ENCODE peak calls at places on chromosomes 12 and 14, in ten cellular contexts. Y is transverse colon, R is stomach, H is A549, O is ovary, N is HepG2, L is suprapubic skin, U is SK-N-SH, G is sigmoid colon, V is esophagus muscularis mucosa. I is an unnamed sample.

GRCh38 chr12:123223241-123223668 is 9.7 kb downstream of the MPHOSPH9 start:
- DNase-seq in H (no peak), O (no peak), R (no peak), U (no peak), L (no peak), N (no peak), G (no peak), V (no peak), Y (peak; percentile 23), I (no peak)

GRCh38 chr12:113103756-113104450 is 31.7 kb downstream of the RASAL1 start:
- DNase-seq in U (peak; percentile 70), R (peak; percentile 36), V (no peak), Y (peak; percentile 32), G (no peak), O (no peak), L (no peak), H (peak; percentile 36), N (peak; percentile 27), I (no peak)

GRCh38 chr14:104496095-104496494 is 83.5 kb upstream of the C14orf180 start:
- DNase-seq in G (no peak), H (no peak), L (no peak), R (no peak), V (peak; percentile 55), O (no peak), U (no peak), N (no peak), Y (no peak), I (no peak)

GRCh38 chr14:87000071-87000470 is 992.9 kb downstream of the GALC start:
- DNase-seq in N (no peak), H (no peak), Y (no peak), G (no peak), R (no peak), U (no peak), V (no peak), L (no peak), O (no peak), I (no peak)

GRCh38 chr14:65302571-65303184 is 109.9 kb upstream of the FUT8 start:
- DNase-seq in Y (peak; percentile 46), L (no peak), R (peak; percentile 60), H (no peak), O (no peak), V (no peak), G (no peak), U (no peak), N (no peak), I (no peak)

GRCh38 chr14:91607322-91608047 is 97.4 kb upstream of the PPP4R3A start:
- DNase-seq in L (no peak), G (no peak), H (no peak), R (no peak), O (peak; percentile 23), V (no peak), Y (no peak), U (no peak), N (no peak), I (no peak)

GRCh38 chr14:75531256-75531655 is 9.0 kb downstream of the BATF start:
- DNase-seq in V (peak; percentile 74), U (no peak), L (no peak), Y (no peak), G (no peak), H (no peak), N (no peak), O (no peak), R (no peak), I (no peak)

GRCh38 chr12:43148711-43149110 is 403.3 kb downstream of the ADAMTS20 start:
- DNase-seq in Y (no peak), R (no peak), L (no peak), O (no peak), G (no peak), V (no peak), U (no peak), N (no peak), H (no peak), I (no peak)

GRCh38 chr14:75046899-75047298 is 4.4 kb downstream of the MLH3 start:
- DNase-seq in V (no peak), G (no peak), O (no peak), L (no peak), H (no peak), Y (no peak), U (no peak), R (no peak), N (no peak), I (no peak)

GRCh38 chr12:1127021-1127420 is 136.0 kb downstream of the ERC1 start:
- DNase-seq in G (no peak), O (no peak), U (no peak), V (no peak), R (no peak), L (no peak), Y (no peak), H (no peak), N (no peak), I (no peak)

GRCh38 chr14:31592619-31593018 is 31.4 kb downstream of the NUBPL start:
- DNase-seq in L (no peak), U (no peak), O (no peak), H (no peak), Y (no peak), N (no peak), R (no peak), G (no peak), V (no peak), I (no peak)

GRCh38 chr12:64608901-64609542 is 1.3 kb upstream of the RASSF3 start:
- DNase-seq in L (no peak), N (peak; percentile 58), R (no peak), U (peak; percentile 48), G (no peak), O (peak; percentile 26), Y (peak; percentile 67), V (no peak), H (peak; percentile 92), I (no peak)

GRCh38 chr12:81329088-81329487 is 251.2 kb downstream of the ACSS3 start:
- DNase-seq in V (no peak), O (no peak), R (no peak), H (peak; percentile 55), U (no peak), N (peak; percentile 42), L (no peak), Y (no peak), G (no peak), I (no peak)

DNA sequence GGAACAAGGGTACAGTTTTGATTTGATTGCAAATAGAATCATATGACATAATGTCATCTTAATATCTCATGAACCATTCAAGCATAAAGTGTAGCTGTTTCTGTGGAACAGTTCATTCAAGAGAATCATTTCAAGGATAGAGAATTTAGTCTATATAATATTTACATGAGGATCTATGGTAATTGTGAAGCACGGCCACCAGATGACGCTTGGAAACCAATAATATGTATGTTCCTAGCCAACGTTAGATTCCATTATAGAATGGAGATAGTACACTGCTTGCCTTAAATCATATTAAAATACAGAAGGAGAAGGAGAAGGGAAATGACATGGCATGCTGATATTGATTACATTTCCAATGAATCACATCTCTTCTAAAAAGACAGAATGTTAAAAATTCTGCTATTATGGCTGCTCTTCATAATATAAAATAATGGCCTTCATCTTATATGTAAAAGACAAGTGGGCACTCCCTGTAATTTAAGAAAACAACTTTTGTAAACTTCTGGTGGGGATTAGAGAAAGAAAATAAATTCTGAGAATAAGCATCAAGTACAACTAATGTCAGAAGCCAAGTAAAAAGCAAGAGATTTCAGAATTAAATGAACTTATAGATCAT is 351.0 kb downstream of the NAV3 start:
- DNase-seq in V (no peak), Y (peak; percentile 8), R (no peak), U (peak; percentile 1), G (no peak), L (no peak), O (no peak), N (peak; percentile 2), H (peak; percentile 65), I (no peak)
- TF ChIP-seq CTCF in V (no peak), Y (peak; percentile 34), R (no peak), U (peak; percentile 66), G (peak; percentile 43), L (no peak), O (no peak), N (peak; percentile 55), H (peak; percentile 85), I (no peak)

GRCh38 chr14:70801836-70802235 is 7.5 kb downstream of the MAP3K9 start:
- DNase-seq in O (no peak), L (no peak), H (no peak), Y (no peak), R (no peak), N (no peak), G (no peak), V (no peak), U (no peak), I (no peak)
- TF ChIP-seq EP300 in O (no peak), L (no peak), H (no peak), Y (no peak), R (no peak), N (no peak), G (no peak), V (no peak), U (no peak), I (no peak)

GRCh38 chr12:68617160-68617926 is 6.6 kb downstream of the RAP1B start:
- DNase-seq in O (no peak), U (no peak), V (no peak), N (no peak), H (no peak), G (no peak), R (no peak), Y (no peak), L (no peak), I (no peak)
- H3K4me1 ChIP-seq in O (peaks cover 21% of the 10 kb centered on the region), U (peaks cover 6% of the 10 kb centered on the region), V (peaks cover 100% of the 10 kb centered on the region), N (peaks cover 72% of the 10 kb centered on the region), H (peaks cover 79% of the 10 kb centered on the region), G (peaks cover 99% of the 10 kb centered on the region), R (peaks cover 71% of the 10 kb centered on the region), Y (peaks cover 93% of the 10 kb centered on the region), L (peaks cover 90% of the 10 kb centered on the region), I (no peaks in the 10 kb centered on the region)

DNA sequence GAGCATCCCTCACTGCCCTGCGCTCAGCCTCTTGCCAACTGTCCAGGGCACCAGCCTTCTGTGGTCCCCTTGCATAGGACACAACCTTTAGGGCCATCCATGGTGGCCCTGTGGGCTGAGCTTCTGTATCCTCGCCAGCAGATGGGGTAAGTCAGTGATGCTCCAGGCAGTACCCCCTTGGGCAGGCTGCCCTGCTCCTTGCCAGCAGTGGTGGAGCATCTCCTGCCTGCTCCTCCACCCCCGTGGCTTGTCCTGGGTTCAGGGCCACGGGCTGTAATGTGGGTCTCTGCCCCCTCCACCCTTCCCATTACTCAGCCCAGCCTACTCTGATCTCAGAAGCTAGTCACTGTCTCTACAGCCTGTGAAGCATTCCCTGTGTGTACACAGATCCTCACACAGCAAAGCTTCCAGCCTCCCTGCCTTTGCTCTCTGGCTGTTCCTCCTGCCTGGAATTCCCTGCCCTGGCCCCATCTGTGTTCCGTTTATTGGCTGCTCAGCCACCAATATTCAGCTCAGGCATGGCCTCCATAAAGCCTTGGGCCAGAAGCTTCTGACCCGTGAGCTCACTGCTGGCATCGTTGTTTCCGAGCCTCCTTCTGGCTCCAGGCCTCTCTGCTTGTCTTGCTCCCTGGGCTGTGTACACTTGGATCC is 177.2 kb upstream of the PRMT8 start:
- DNase-seq in V (no peak), O (no peak), N (peak; percentile 40), U (peak; percentile 64), R (no peak), L (no peak), G (no peak), H (peak; percentile 55), Y (no peak), I (no peak)
- TF ChIP-seq CTCF in V (no peak), O (no peak), N (peak; percentile 65), U (peak; percentile 45), R (no peak), L (no peak), G (no peak), H (peak; percentile 35), Y (peak; percentile 21), I (no peak)

I was measured in tibial nerve.